ENCODE peak calls at places on chromosome 4, in nine cellular contexts. C, Z, S, D, T, I, U, G and W are unnamed samples.
A peak's percentile ranks its signal among the peaks of the same experiment; 100 is the strongest.

GRCh38 chr4:39029752-39030694 is 2.2 kb downstream of the TMEM156 start:
- DNase-seq in C (no peak), Z (no peak), S (no peak), D (no peak), T (no peak), I (no peak), U (no peak), G (no peak), W (no peak)

GRCh38 chr4:115484479-115484878 is 371.1 kb upstream of the NDST4 start:
- DNase-seq in C (no peak), Z (no peak), S (no peak), D (no peak), T (no peak), I (no peak), U (no peak), G (no peak), W (no peak)

GRCh38 chr4:20428410-20429160 is 176.9 kb downstream of the SLIT2 start:
- DNase-seq in C (no peak), Z (no peak), S (peak; percentile 20), D (no peak), T (peak; percentile 3), I (peak; percentile 51), U (no peak), G (no peak), W (no peak)

GRCh38 chr4:76897522-76898384 is at the start of gene SOWAHB:
- DNase-seq in C (peak; percentile 86), Z (peak; percentile 69), S (no peak), D (peak; percentile 32), T (peak; percentile 66), I (peak; percentile 29), U (no peak), G (no peak), W (no peak)

GRCh38 chr4:142579483-142579882 is 266.6 kb downstream of the INPP4B start:
- DNase-seq in C (no peak), Z (no peak), S (no peak), D (peak; percentile 38), T (peak; percentile 68), I (peak; percentile 6), U (peak; percentile 13), G (no peak), W (no peak)

GRCh38 chr4:55754754-55755350 is 64.7 kb upstream of the EXOC1L start:
- DNase-seq in C (no peak), Z (peak; percentile 13), S (peak; percentile 58), D (no peak), T (no peak), I (peak; percentile 77), U (peak; percentile 74), G (peak; percentile 72), W (peak; percentile 26)

GRCh38 chr4:129394635-129395034 is 298.7 kb downstream of the C4orf33 start:
- DNase-seq in C (no peak), Z (no peak), S (no peak), D (no peak), T (no peak), I (no peak), U (no peak), G (no peak), W (no peak)

GRCh38 chr4:153471691-153472080 is 5.5 kb downstream of the TMEM131L start:
- DNase-seq in C (no peak), Z (no peak), S (no peak), D (no peak), T (no peak), I (no peak), U (no peak), G (no peak), W (no peak)

GRCh38 chr4:153555730-153556440 is 89.7 kb downstream of the TMEM131L start:
- DNase-seq in C (no peak), Z (no peak), S (peak; percentile 84), D (no peak), T (no peak), I (peak; percentile 25), U (peak; percentile 87), G (peak; percentile 82), W (no peak)

GRCh38 chr4:163382178-163382869 is 38.6 kb downstream of the NPY5R start:
- DNase-seq in C (no peak), Z (no peak), S (no peak), D (no peak), T (no peak), I (no peak), U (no peak), G (no peak), W (no peak)

GRCh38 chr4:127788517-127788916 is 6.4 kb downstream of the HSPA4L start:
- DNase-seq in C (no peak), Z (peak; percentile 18), S (no peak), D (no peak), T (peak; percentile 14), I (peak; percentile 3), U (no peak), G (no peak), W (no peak)

GRCh38 chr4:14333616-14334015 is 668.7 kb upstream of the CPEB2 start:
- DNase-seq in C (no peak), Z (no peak), S (no peak), D (no peak), T (no peak), I (no peak), U (no peak), G (no peak), W (no peak)

GRCh38 chr4:158599150-158599549 is 72.5 kb downstream of the C4orf46 start:
- DNase-seq in C (no peak), Z (no peak), S (no peak), D (no peak), T (no peak), I (peak; percentile 28), U (no peak), G (no peak), W (no peak)

GRCh38 chr4:124427095-124427767 is 285.3 kb downstream of the ANKRD50 start:
- DNase-seq in C (no peak), Z (no peak), S (no peak), D (no peak), T (no peak), I (no peak), U (no peak), G (no peak), W (no peak)

GRCh38 chr4:124431663-124432192 is 280.8 kb downstream of the ANKRD50 start:
- DNase-seq in C (no peak), Z (no peak), S (peak; percentile 75), D (no peak), T (no peak), I (peak; percentile 46), U (peak; percentile 35), G (peak; percentile 12), W (no peak)

GRCh38 chr4:124432500-124432899 is 280.0 kb downstream of the ANKRD50 start:
- DNase-seq in C (no peak), Z (no peak), S (peak; percentile 27), D (no peak), T (no peak), I (peak; percentile 37), U (peak; percentile 77), G (peak; percentile 72), W (no peak)

GRCh38 chr4:124428648-124429047 is 283.9 kb downstream of the ANKRD50 start:
- DNase-seq in C (no peak), Z (no peak), S (no peak), D (no peak), T (no peak), I (no peak), U (no peak), G (no peak), W (no peak)

DNA sequence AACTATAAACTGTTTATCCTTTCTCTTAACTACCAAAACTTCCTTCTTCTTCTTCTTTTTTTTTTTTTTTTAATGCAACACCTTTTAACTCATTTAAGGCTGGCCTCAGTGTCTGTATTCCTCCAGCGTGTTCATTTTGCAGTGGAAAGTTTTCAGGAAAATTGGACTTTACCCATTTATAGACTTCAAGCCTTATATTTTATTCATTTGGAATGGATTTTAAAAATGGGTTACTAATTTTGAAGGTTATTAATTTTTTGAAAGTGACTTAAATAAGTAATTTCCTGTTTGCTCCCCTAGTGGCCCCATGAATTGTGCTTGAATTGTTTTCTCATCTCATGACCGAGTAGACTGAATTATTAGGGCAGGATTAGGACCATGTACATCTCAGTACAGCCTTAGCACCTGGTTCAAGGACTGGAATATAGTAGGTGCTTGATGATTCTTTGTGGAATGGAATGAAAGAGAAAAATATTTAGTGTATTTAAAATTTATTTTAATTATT is 282.7 kb downstream of the ANKRD50 start:
- DNase-seq in C (no peak), Z (no peak), S (no peak), D (no peak), T (no peak), I (no peak), U (no peak), G (no peak), W (no peak)
- H3K9ac ChIP-seq in C (no peak overlapping the region), Z (no peak overlapping the region), S (no peak overlapping the region), D (no peak overlapping the region), T (no peak overlapping the region), I (no peak overlapping the region), U (no peak overlapping the region), G (no peak overlapping the region), W (no peak overlapping the region)

DNA sequence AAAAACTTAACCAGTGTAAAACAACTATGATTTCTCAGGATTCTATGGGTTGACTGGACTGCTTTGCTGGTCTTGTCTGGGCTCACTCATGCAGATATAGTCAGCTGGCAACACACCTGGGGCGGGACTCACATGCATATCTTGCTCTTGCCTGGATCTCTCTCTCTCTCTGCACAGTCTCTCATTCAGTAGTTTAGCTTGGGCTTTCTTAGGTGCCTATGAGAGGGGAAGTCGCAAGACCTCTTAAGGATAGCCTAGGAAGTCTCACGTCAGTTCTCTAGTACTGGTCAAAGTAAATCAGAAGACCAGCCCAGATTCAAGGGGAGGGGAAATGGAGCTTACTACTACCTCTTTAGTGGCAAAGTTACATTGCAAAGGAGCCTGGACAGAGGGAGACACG is 2.0 kb downstream of the COPS4 start:
- DNase-seq in C (no peak), Z (no peak), S (no peak), D (no peak), T (no peak), I (peak; percentile 6), U (no peak), G (no peak), W (no peak)
- H3K4me2 ChIP-seq in C (no peak overlapping the region), Z (no peak overlapping the region), S (peak overlapping the region; percentile 18), D (no peak overlapping the region), T (no peak overlapping the region), I (peak overlapping the region; percentile 90), U (peak overlapping the region; percentile 93), G (peak overlapping the region; percentile 11), W (peak overlapping the region; percentile 45)

GRCh38 chr4:151361126-151361525 is 35.7 kb upstream of the SH3D19 start:
- DNase-seq in C (no peak), Z (no peak), S (no peak), D (no peak), T (no peak), I (no peak), U (no peak), G (no peak), W (no peak)
- H2AFZ ChIP-seq in C (no peak overlapping the region), Z (no peak overlapping the region), S (no peak overlapping the region), D (no peak overlapping the region), T (no peak overlapping the region), I (peak overlapping the region; percentile 80), U (no peak overlapping the region), G (no peak overlapping the region), W (no peak overlapping the region)

DNA sequence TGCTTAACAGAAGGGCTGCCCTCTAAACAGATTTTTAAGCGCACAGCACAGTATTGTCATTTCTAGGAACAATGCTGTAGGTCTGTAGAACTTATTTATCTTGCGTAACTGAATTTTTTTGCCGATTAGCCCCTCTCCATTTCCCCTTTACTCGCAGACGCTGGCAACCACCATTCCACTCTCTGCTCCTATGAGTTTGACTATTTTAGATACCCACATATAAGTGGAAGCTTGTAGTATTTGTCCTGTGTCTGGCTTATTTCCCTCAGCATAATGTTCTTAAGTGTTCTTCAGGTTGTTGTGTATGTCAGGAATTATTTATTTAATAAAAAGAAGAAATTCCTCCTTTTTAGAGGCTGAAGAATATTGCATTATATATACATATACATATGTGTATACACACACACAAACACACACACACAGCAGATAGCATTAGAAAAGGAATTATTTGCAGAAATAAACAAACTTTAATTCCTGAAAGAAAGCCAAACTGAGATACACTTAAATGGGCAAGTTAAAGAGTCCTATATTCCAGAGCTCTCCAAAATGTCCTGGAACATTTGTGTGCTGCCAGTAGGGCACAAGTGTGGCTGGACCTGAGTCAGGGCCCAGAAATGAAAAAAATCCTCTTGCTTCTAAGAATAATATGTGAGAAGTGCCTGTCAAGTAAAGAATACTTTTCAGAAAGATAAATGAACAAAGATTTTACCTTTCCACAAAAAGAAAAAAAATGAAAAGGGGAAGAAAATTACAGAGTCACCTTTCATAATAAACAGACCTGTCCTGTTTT is 4.5 kb upstream of the ZNF330 start:
- DNase-seq in C (no peak), Z (no peak), S (no peak), D (no peak), T (no peak), I (no peak), U (no peak), G (no peak), W (no peak)
- H3K9ac ChIP-seq in C (no peak overlapping the region), Z (no peak overlapping the region), S (no peak overlapping the region), D (no peak overlapping the region), T (no peak overlapping the region), I (no peak overlapping the region), U (no peak overlapping the region), G (no peak overlapping the region), W (no peak overlapping the region)